ENCODE peak calls at places on chromosomes 5 and 9, in eight cellular contexts. O, P, A, K, G, L, W and I are unnamed samples.

GRCh38 chr9:95055851-95056551 is 261.5 kb downstream of the FANCC start:
- DNase-seq in P (no peak), K (no peak), W (peak; percentile 77), A (no peak), O (no peak), L (no peak), G (no peak), I (no peak)

GRCh38 chr5:56815657-56816545 is 552 bp downstream of the MAP3K1 start:
- DNase-seq in P (peak; percentile 78), G (peak; percentile 27), A (peak; percentile 58), K (no peak), O (peak; percentile 72), L (peak; percentile 33), W (peak; percentile 32), I (no peak)

GRCh38 chr9:92506184-92506857 is 24.0 kb upstream of the ASPN start:
- DNase-seq in P (no peak), L (no peak), K (peak; percentile 49), O (peak; percentile 71), G (peak; percentile 58), W (peak; percentile 95), A (peak; percentile 3), I (peak; percentile 51)

GRCh38 chr5:82329393-82329792 is 51.2 kb upstream of the RPS23 start:
- DNase-seq in O (no peak), P (no peak), W (no peak), A (no peak), K (no peak), L (no peak), G (no peak), I (no peak)

GRCh38 chr5:73733219-73733618 is 107.2 kb downstream of the ARHGEF28 start:
- DNase-seq in O (no peak), K (no peak), A (no peak), G (no peak), P (no peak), W (peak; percentile 72), L (no peak), I (no peak)

GRCh38 chr5:73376618-73377170 is 71.9 kb downstream of the FOXD1 start:
- DNase-seq in A (no peak), G (no peak), K (no peak), W (peak; percentile 83), P (no peak), O (no peak), L (no peak), I (no peak)

GRCh38 chr5:41527201-41527779 is 16.9 kb upstream of the PLCXD3 start:
- DNase-seq in O (no peak), W (peak; percentile 98), G (no peak), L (no peak), K (no peak), A (no peak), P (no peak), I (no peak)

GRCh38 chr5:39742916-39743315 is 318.1 kb upstream of the DAB2 start:
- DNase-seq in K (no peak), G (no peak), W (no peak), A (no peak), P (no peak), O (no peak), L (no peak), I (no peak)

GRCh38 chr5:14143843-14144585 is 872 bp downstream of the TRIO start:
- DNase-seq in W (no peak), A (peak; percentile 40), L (peak; percentile 24), K (no peak), O (peak; percentile 68), P (peak; percentile 82), G (no peak), I (no peak)

GRCh38 chr5:14142856-14143508 is at the start of gene TRIO:
- DNase-seq in W (peak; percentile 91), K (peak; percentile 91), P (peak; percentile 95), G (peak; percentile 94), O (peak; percentile 93), A (peak; percentile 88), L (peak; percentile 94), I (peak; percentile 85)

GRCh38 chr5:14145356-14146334 is 2.5 kb downstream of the TRIO start:
- DNase-seq in O (no peak), W (peak; percentile 84), L (no peak), G (no peak), A (no peak), P (no peak), K (no peak), I (no peak)

GRCh38 chr5:14143509-14143842 is 334 bp downstream of the TRIO start:
- DNase-seq in P (no peak), A (no peak), W (no peak), L (peak; percentile 74), O (no peak), G (no peak), K (no peak), I (no peak)

GRCh38 chr5:14144586-14145355 is 1.6 kb downstream of the TRIO start:
- DNase-seq in P (peak; percentile 81), G (peak; percentile 72), K (peak; percentile 61), W (peak; percentile 52), O (peak; percentile 80), A (peak; percentile 62), L (peak; percentile 23), I (peak; percentile 59)
- TF ChIP-seq POLR2A in P (no peak), G (peak; percentile 58), K (no peak), W (peak; percentile 60), O (no peak), A (peak; percentile 5), L (no peak), I (peak; percentile 74)

GRCh38 chr9:18043978-18044377 is 430.0 kb upstream of the ADAMTSL1 start:
- DNase-seq in O (no peak), L (no peak), G (no peak), K (no peak), P (no peak), W (no peak), A (no peak), I (no peak)

GRCh38 chr9:18032636-18033035 is 441.3 kb upstream of the ADAMTSL1 start:
- DNase-seq in W (no peak), G (no peak), O (no peak), K (no peak), L (no peak), P (no peak), A (no peak), I (no peak)

GRCh38 chr9:18036364-18036896 is 437.5 kb upstream of the ADAMTSL1 start:
- DNase-seq in P (no peak), A (no peak), O (no peak), G (no peak), K (no peak), L (no peak), W (no peak), I (no peak)

DNA sequence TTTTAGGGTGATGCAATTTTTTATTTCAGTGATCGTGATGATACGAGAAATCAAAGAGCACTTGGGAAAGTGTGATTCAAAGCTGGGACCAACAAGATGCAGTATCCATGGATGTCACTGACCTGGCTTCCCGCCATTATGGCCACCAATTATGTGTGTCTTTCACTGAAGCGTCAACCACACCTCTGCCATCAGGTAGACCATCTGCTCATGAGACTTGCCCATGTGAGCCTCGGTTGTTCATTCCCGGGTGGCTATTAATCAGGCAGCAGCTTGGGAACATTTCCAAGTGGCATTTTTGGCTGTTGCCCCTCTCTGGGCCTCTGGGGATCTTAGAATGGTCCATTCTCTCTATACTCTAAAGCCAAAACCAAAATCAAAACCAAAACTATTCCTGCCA is 436.0 kb upstream of the ADAMTSL1 start:
- DNase-seq in P (no peak), A (no peak), L (no peak), K (no peak), W (no peak), G (no peak), O (no peak), I (no peak)
- H3K27ac ChIP-seq in P (no peak overlapping the region), A (no peak overlapping the region), L (no peak overlapping the region), K (no peak overlapping the region), W (no peak overlapping the region), G (peak overlapping the region; percentile 33), O (no peak overlapping the region), I (no peak overlapping the region)

GRCh38 chr9:124293712-124294504 is 36.2 kb downstream of the NEK6 start:
- DNase-seq in W (no peak), L (no peak), K (no peak), G (no peak), P (no peak), A (no peak), O (no peak), I (no peak)
- H3K4me1 ChIP-seq in W (peaks cover 79% of the 10 kb centered on the region), L (no peaks in the 10 kb centered on the region), K (peaks cover 100% of the 10 kb centered on the region), G (no peaks in the 10 kb centered on the region), P (peaks cover 48% of the 10 kb centered on the region), A (peaks cover 45% of the 10 kb centered on the region), O (peaks cover 67% of the 10 kb centered on the region), I (peaks cover 19% of the 10 kb centered on the region)

GRCh38 chr5:181241393-181241975 is 2.2 kb downstream of the RACK1 start:
- DNase-seq in K (no peak), L (no peak), G (no peak), W (peak; percentile 90), O (no peak), A (no peak), P (no peak), I (peak; percentile 75)
- TF ChIP-seq POLR2A in K (no peak), L (peak; percentile 6), G (no peak), W (no peak), O (no peak), A (no peak), P (no peak), I (no peak)

DNA sequence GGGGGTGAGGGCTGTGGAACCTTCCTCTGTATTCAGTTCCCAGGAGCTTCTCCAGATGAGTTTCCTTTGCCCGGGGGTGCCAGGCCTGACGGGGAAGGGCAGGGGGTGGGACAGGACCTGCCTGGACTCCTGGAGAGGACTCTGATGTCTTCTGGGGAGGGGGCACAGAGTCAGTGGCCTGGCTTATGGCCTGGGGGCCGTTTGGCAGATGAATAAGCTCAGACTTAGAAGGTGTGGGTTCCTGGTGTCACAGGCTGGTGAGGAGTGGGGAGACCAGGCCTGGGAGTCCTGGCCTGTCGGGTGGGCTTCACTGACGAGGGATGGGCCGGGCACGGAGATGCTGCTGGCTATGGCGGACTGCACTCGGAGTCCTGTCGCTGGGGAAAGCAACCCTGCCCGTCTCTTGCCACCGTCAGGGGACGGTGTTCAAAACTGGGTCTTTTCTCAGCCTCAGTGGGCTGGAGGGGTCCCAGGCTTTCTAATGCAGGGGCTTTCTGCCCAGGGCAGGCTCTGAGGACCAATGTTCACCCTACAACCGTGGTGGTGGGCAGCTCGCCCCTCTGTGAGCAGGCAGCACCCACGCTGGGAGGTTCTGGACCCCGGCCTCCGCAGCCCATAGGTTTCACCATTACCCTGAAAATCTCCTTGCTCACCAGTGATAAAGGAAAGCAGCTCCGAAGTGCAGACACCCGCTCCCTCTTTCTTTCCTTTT is 16.2 kb downstream of the COL5A1 start:
- DNase-seq in G (no peak), L (no peak), K (no peak), P (peak; percentile 53), A (no peak), O (no peak), W (no peak), I (no peak)
- H3K27ac ChIP-seq in G (peak overlapping the region; percentile 86), L (no peak overlapping the region), K (peak overlapping the region; percentile 67), P (no peak overlapping the region), A (no peak overlapping the region), O (peak overlapping the region; percentile 30), W (no peak overlapping the region), I (no peak overlapping the region)

GRCh38 chr9:71121275-71122168 is at the start of gene TRPM3:
- DNase-seq in O (no peak), A (no peak), K (no peak), W (no peak), P (no peak), G (no peak), L (no peak), I (no peak)
- H3K4me1 ChIP-seq in O (no peaks in the 10 kb centered on the region), A (no peaks in the 10 kb centered on the region), K (peaks cover 13% of the 10 kb centered on the region), W (no peaks in the 10 kb centered on the region), P (no peaks in the 10 kb centered on the region), G (no peaks in the 10 kb centered on the region), L (no peaks in the 10 kb centered on the region), I (no peaks in the 10 kb centered on the region)